ENCODE peak calls at places on chromosomes 5 and 9, in eight cellular contexts. H is uterus, T is IMR-90, B is H1, C is body of pancreas, D is A549, W is esophagus muscularis mucosa, J is Peyer's patch. I is an unnamed sample.

GRCh38 chr5:170545313-170545712 is 41.5 kb downstream of the KCNIP1 start:
- DNase-seq in H (no peak), T (no peak), B (no peak), C (no peak), D (no peak), W (no peak), J (no peak), I (no peak)

GRCh38 chr5:81195334-81195929 is 37.7 kb upstream of the CKMT2 start:
- DNase-seq in H (no peak), T (no peak), B (no peak), C (no peak), D (no peak), W (no peak), J (no peak), I (no peak)

GRCh38 chr9:105158898-105159297 is 85.6 kb upstream of the SLC44A1 start:
- DNase-seq in H (no peak), T (no peak), B (no peak), C (no peak), D (no peak), W (no peak), J (no peak), I (no peak)

GRCh38 chr5:159897786-159898393 is 18.4 kb upstream of the ADRA1B start:
- DNase-seq in H (no peak), T (no peak), B (no peak), C (no peak), D (no peak), W (no peak), J (no peak), I (no peak)

GRCh38 chr5:74334034-74334433 is 306.5 kb downstream of the ENC1 start:
- DNase-seq in H (no peak), T (no peak), B (no peak), C (no peak), D (no peak), W (no peak), J (no peak), I (no peak)

GRCh38 chr5:109062669-109063068 is 315.0 kb downstream of the FER start:
- DNase-seq in H (no peak), T (no peak), B (no peak), C (no peak), D (no peak), W (no peak), J (no peak), I (no peak)

GRCh38 chr5:153907170-153907775 is 131.4 kb downstream of the FAM114A2 start:
- DNase-seq in H (no peak), T (no peak), B (no peak), C (no peak), D (no peak), W (no peak), J (no peak), I (no peak)

GRCh38 chr9:126468141-126468825 is 141.7 kb downstream of the MVB12B start:
- DNase-seq in H (no peak), T (no peak), B (no peak), C (no peak), D (no peak), W (no peak), J (no peak), I (no peak)

GRCh38 chr5:170494036-170494435 is 9.8 kb upstream of the KCNIP1 start:
- DNase-seq in H (no peak), T (no peak), B (no peak), C (no peak), D (no peak), W (no peak), J (no peak), I (no peak)

GRCh38 chr5:129114539-129115193 is 20.1 kb downstream of the ISOC1 start:
- DNase-seq in H (no peak), T (no peak), B (no peak), C (no peak), D (no peak), W (no peak), J (no peak), I (no peak)

GRCh38 chr9:76964612-76965011 is 54.8 kb upstream of the FOXB2 start:
- DNase-seq in H (no peak), T (no peak), B (no peak), C (no peak), D (no peak), W (no peak), J (no peak), I (no peak)
- TF ChIP-seq POLR2A in H (no peak), T (no peak), B (no peak), C (no peak), D (no peak), W (no peak), J (no peak), I (no peak)

GRCh38 chr9:23343226-23343625 is 482.8 kb downstream of the ELAVL2 start:
- DNase-seq in H (no peak), T (no peak), B (no peak), C (no peak), D (no peak), W (no peak), J (no peak), I (no peak)
- TF ChIP-seq POLR2A in H (no peak), T (no peak), B (no peak), C (no peak), D (no peak), W (no peak), J (no peak), I (no peak)

DNA sequence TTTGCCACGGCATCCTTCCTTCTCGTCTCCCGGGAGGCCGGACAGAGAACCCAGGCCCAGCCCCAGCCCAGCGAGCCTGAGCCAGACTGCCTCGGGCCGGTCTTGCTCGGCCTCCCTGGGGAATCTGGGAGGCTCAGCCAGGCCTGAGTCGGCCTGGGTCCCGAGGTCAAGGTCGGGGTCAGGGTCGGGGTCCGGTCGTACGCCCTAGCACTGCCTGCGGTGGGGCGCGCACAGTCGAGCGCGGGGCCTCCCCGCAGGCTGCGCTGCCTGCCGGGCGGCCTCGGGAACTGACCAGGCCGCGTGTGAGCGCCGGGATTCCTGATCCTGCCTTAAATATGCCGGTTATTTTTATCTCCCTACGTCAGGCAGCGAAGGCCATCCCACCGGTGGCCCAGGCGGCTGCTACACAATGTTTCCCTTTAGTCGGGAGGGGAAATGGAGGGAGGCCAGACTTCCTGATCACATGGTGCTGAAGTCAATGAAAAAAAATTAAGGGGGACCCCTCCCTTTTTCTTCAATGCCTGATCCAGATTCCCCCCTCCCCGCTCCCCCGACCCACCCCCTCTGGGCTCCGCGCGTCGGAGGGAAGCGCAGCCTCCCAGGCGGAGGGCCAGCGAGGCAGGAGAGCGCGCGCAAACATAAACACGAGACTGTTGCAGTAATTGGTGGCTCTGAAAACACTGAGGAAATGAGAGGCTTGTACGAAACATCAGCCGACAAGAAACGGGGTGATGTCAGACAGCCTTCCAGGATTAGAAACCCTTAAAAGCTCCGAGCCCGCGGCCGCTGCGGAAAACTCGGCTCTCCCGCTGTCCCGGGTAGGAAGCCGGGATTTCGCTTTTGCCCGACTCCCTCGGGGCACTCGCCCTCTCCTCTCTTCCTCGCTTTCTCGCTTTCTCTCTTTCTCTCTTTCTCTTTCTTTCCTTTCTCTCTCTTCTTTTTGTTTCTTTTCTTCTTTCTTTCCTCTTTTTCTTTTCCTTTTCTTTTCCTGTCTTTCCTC is 148.2 kb upstream of the KLF4 start:
- DNase-seq in H (peak), T (peak), B (no peak), C (peak), D (peak), W (peak), J (peak), I (peak)
- TF ChIP-seq POLR2A in H (peak), T (peak), B (no peak), C (peak), D (no peak), W (peak), J (peak), I (peak)

GRCh38 chr5:105392122-105392709 is 1829.6 kb upstream of the NUDT12 start:
- DNase-seq in H (no peak), T (no peak), B (no peak), C (no peak), D (no peak), W (no peak), J (no peak), I (no peak)

DNA sequence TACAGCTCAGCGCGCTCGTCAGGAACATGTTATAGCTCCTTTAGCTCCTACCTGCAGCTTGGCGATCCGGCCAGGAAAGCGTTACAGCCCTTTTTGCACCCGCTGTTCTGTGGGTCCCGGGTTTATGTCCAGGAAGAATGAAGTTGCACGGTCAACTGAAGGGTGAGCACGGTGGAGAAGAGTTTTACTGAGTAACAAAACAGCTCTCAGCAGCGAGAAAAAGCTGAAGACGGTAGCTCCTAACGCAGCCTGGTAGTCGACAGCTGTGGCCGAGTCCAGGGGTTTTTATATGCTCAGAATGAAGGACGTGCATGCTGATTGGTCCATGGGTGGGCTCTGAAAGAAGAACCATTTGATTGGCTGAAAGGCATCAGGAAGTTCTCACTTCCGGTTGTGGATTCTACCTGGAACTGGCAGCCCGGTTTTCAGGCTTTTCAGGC is 1830.1 kb upstream of the NUDT12 start:
- DNase-seq in H (no peak), T (no peak), B (no peak), C (no peak), D (no peak), W (no peak), J (no peak), I (no peak)
- TF ChIP-seq POLR2A in H (no peak), T (no peak), B (no peak), C (no peak), D (no peak), W (no peak), J (no peak), I (no peak)

DNA sequence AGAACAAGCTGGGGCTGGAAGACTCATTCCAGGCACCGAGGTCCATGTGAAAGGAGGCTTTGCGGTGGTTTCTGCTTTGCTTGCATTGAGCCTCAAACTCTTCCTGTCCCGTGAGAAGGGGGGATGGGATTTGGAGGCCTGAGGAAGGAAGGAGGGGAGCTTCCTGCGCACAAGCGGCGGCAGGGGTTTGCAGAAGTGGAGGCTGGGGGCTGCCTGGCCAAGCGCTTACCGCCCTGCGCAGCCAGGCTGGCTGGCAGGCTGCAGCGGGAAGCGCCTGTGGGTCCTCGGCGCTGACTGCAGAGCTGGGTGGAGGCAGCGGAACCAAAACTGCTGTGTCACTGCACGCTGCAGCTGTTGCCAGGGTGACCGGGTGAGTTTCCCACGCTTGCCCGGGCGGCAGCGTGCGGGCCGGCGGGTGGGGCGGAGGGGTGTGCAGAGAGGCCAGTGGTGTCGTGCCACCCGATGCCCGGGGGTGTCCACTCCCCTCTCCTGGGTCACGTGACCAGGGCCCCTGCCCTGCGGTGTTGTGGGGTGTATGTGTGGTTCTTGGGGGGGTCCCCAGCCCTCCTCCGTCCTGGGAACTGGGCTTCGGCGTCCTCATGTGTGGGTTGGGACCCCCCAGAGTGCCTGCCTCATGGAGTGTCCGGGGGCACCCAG is 81.0 kb downstream of the RXRA start:
- DNase-seq in H (peak), T (peak), B (no peak), C (peak), D (peak), W (peak), J (peak), I (peak)
- TF ChIP-seq POLR2A in H (no peak), T (no peak), B (no peak), C (no peak), D (peak), W (no peak), J (no peak), I (no peak)

DNA sequence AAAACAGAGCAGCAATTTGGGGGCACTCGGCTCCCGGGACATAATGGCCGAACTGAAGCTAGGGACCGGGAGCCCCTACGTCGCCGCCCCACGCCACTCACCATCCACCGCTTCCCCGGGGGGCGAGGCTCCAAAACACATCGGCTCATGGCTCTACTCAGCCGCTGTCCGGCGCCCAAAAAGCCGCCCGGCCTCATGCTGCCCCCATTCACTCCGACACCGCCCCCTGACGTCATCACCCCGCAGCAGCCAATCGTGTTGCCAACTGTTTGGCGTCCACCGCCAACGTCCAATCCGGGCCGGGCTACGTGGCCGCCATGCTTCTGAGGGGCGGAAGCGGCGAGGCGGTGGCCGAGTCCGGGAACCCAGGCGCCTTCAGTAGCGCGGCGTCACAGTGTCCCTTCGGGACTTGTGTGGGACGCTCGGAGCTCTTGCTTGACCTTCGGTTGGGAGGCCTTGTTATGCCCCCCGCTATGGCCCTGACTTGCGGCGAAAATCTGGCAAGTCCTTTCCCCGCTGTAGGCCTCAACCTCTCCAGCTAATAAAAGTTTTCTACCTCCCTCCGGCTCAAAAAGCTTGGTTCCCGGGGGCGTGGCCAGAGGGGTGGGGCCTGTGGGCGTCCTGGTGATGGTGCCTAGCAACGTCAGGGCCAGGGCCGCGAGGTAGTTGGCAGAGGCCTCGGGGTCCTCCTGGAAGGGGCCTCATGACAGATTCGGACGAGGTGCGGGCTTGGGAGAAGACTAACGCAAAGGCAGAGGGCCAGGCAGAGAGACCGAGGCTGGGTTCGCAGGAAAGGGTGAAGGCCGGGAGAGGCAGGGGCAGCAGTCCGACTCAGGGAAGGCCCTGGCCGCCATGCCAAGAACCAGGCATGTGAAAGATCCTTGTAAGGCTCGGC is at the start of the genes PTRH1 and TTC16:
- DNase-seq in H (peak), T (peak), B (peak), C (peak), D (peak), W (peak), J (peak), I (peak)
- TF ChIP-seq POLR2A in H (no peak), T (peak), B (no peak), C (peak), D (no peak), W (no peak), J (peak), I (peak)